ENCODE peak calls at places on chromosomes 3 and 15, in nine cellular contexts. S is memory B cell; A is CD4-positive, alpha-beta T cell; M is adrenal gland; J is GM04504; Z is activated naive CD4-positive, alpha-beta T cell treated with anti-CD3 and anti-CD28 coated beads for 36 hours; R is neural crest cell; W is epithelial cell of esophagus; H is HS-27A. L is an unnamed sample.

GRCh38 chr3:134630506-134630905 is 20.3 kb downstream of the KY start:
- DNase-seq in W (peak), Z (no peak), A (no peak), M (no peak), R (no peak), J (no peak), H (no peak), S (no peak), L (no peak)

GRCh38 chr15:37094542-37095196 is 5.7 kb downstream of the MEIS2 start:
- DNase-seq in R (no peak), M (peak), Z (no peak), A (no peak), S (no peak), H (no peak), J (no peak), W (no peak), L (no peak)

GRCh38 chr3:16148213-16148612 is 26.3 kb upstream of the GALNT15 start:
- DNase-seq in M (no peak), R (no peak), J (no peak), W (no peak), Z (no peak), A (no peak), S (no peak), H (no peak), L (no peak)

GRCh38 chr15:78987891-78988360 is 43.1 kb upstream of the CTSH start:
- DNase-seq in R (no peak), Z (no peak), M (peak), A (no peak), J (no peak), W (no peak), H (no peak), S (no peak), L (no peak)

GRCh38 chr3:149480326-149481017 is 6.0 kb downstream of the TM4SF4 start:
- DNase-seq in M (peak), R (peak), S (no peak), W (peak), H (peak), Z (peak), J (no peak), A (no peak), L (peak)

GRCh38 chr3:170007031-170007663 is 30.6 kb upstream of the GPR160 start:
- DNase-seq in A (peak), H (no peak), W (peak), Z (peak), R (no peak), J (peak), S (peak), M (peak), L (no peak)

GRCh38 chr3:14477311-14477935 is 62.7 kb downstream of the GRIP2 start:
- DNase-seq in H (no peak), Z (no peak), W (no peak), R (no peak), J (no peak), S (no peak), M (no peak), A (no peak), L (no peak)

GRCh38 chr3:40097507-40098117 is 211.9 kb upstream of the EIF1B start:
- DNase-seq in J (no peak), A (no peak), W (no peak), M (no peak), S (no peak), H (no peak), Z (no peak), R (no peak), L (no peak)

GRCh38 chr3:24497942-24498341 is 3.3 kb upstream of the THRB start:
- DNase-seq in A (no peak), R (no peak), J (no peak), H (no peak), M (no peak), W (no peak), Z (no peak), S (no peak), L (no peak)

GRCh38 chr3:169850618-169851017 is 19.1 kb downstream of the LRRC31 start:
- DNase-seq in W (no peak), R (no peak), Z (no peak), M (no peak), H (no peak), J (no peak), S (no peak), A (no peak), L (no peak)

GRCh38 chr3:104846270-104846669 is 520.4 kb upstream of the ALCAM start:
- DNase-seq in R (no peak), H (peak), Z (no peak), J (no peak), M (no peak), W (no peak), S (no peak), A (no peak), L (no peak)

GRCh38 chr15:40702077-40702476 is 7.1 kb downstream of the RAD51 start:
- DNase-seq in Z (no peak), W (no peak), A (no peak), H (no peak), J (no peak), R (no peak), S (no peak), M (no peak), L (no peak)

GRCh38 chr3:84968701-84969235 is 10.0 kb downstream of the CADM2 start:
- DNase-seq in Z (no peak), W (no peak), H (no peak), R (no peak), J (no peak), M (no peak), S (no peak), A (no peak), L (no peak)

GRCh38 chr3:25405335-25405734 is 22.7 kb upstream of the RARB start:
- DNase-seq in R (no peak), W (no peak), S (no peak), H (no peak), M (no peak), A (no peak), J (no peak), Z (no peak), L (no peak)

GRCh38 chr3:157819826-157820517 is 286.2 kb downstream of the SHOX2 start:
- DNase-seq in R (no peak), H (no peak), S (no peak), Z (no peak), A (no peak), J (no peak), W (no peak), M (no peak), L (no peak)

GRCh38 chr3:11288786-11289637 is 16.8 kb downstream of the ATG7 start:
- DNase-seq in W (peak), R (no peak), Z (peak), S (peak), M (peak), J (peak), A (no peak), H (peak), L (no peak)

L was measured in D341Med.